ENCODE peak calls at places on chromosomes 5 and 9, in eight cellular contexts. P is germinal center, J is Calu3, T is hepatic stellate cell, D is NCI-H446 treated with DMSO at 0.1 percent for 48 hours, A is HTR-8/SVneo, K is left lung, I is mucosa of descending colon. R is an unnamed sample.

GRCh38 chr9:111438576-111439235 is 45.5 kb downstream of the ECPAS start:
- DNase-seq in P (no peak), J (no peak), T (no peak), D (peak; percentile 79), A (no peak), K (no peak), I (no peak), R (no peak)

GRCh38 chr5:57327934-57328333 is 154.1 kb downstream of the GPBP1 start:
- DNase-seq in P (no peak), J (peak; percentile 71), T (no peak), D (no peak), A (no peak), K (no peak), I (no peak), R (peak; percentile 79)

GRCh38 chr5:130333089-130333488 is 428.8 kb downstream of the CHSY3 start:
- DNase-seq in P (no peak), J (peak; percentile 20), T (no peak), D (no peak), A (no peak), K (no peak), I (no peak), R (no peak)

GRCh38 chr5:142674438-142675210 is 11.3 kb downstream of the FGF1 start:
- DNase-seq in P (no peak), J (no peak), T (peak; percentile 81), D (no peak), A (peak; percentile 21), K (no peak), I (no peak), R (no peak)

GRCh38 chr5:8517461-8517860 is 648.5 kb downstream of the MTRR start:
- DNase-seq in P (no peak), J (no peak), T (no peak), D (no peak), A (no peak), K (no peak), I (no peak), R (no peak)

GRCh38 chr9:35490910-35491465 is 1.1 kb downstream of the RUSC2 start:
- DNase-seq in P (no peak), J (no peak), T (no peak), D (no peak), A (no peak), K (no peak), I (no peak), R (no peak)

GRCh38 chr5:453725-454481 is 10.9 kb downstream of the EXOC3 start:
- DNase-seq in P (no peak), J (no peak), T (no peak), D (no peak), A (no peak), K (no peak), I (no peak), R (no peak)

GRCh38 chr5:180121799-180122198 is 50.2 kb upstream of the RNF130 start:
- DNase-seq in P (no peak), J (no peak), T (no peak), D (no peak), A (no peak), K (no peak), I (no peak), R (no peak)

GRCh38 chr9:26301659-26302058 is 590.9 kb downstream of the CAAP1 start:
- DNase-seq in P (no peak), J (no peak), T (no peak), D (no peak), A (no peak), K (no peak), I (no peak), R (no peak)

GRCh38 chr9:137606005-137606601 is 617 bp downstream of the ARRDC1 start:
- DNase-seq in P (no peak), J (peak; percentile 40), T (no peak), D (no peak), A (no peak), K (peak; percentile 52), I (peak; percentile 45), R (no peak)

GRCh38 chr5:124289641-124290201 is 456.7 kb downstream of the ZNF608 start:
- DNase-seq in P (no peak), J (no peak), T (no peak), D (peak; percentile 31), A (no peak), K (no peak), I (peak; percentile 13), R (peak; percentile 78)

GRCh38 chr9:4769321-4770080 is 23.2 kb upstream of the RCL1 start:
- DNase-seq in P (no peak), J (peak; percentile 24), T (peak; percentile 48), D (no peak), A (peak; percentile 53), K (no peak), I (no peak), R (no peak)

GRCh38 chr9:80951675-80952074 is 737.7 kb downstream of the TLE1 start:
- DNase-seq in P (no peak), J (no peak), T (no peak), D (no peak), A (no peak), K (no peak), I (no peak), R (no peak)

GRCh38 chr5:163434410-163434866 is 3.0 kb upstream of the CCNG1 start:
- DNase-seq in P (no peak), J (peak; percentile 43), T (no peak), D (no peak), A (no peak), K (no peak), I (peak; percentile 59), R (no peak)

GRCh38 chr9:27888661-27889295 is 315.5 kb upstream of the C9orf72 start:
- DNase-seq in P (peak; percentile 27), J (peak; percentile 70), T (no peak), D (no peak), A (no peak), K (no peak), I (peak; percentile 61), R (peak; percentile 50)

GRCh38 chr5:52878671-52879070 is 91.0 kb downstream of the ITGA1 start:
- DNase-seq in P (no peak), J (no peak), T (no peak), D (no peak), A (no peak), K (no peak), I (no peak), R (no peak)

GRCh38 chr5:170154297-170154696 is 48.6 kb downstream of the FOXI1 start:
- DNase-seq in P (no peak), J (no peak), T (no peak), D (no peak), A (no peak), K (no peak), I (no peak), R (no peak)

GRCh38 chr5:91383956-91384300 is 811 bp upstream of the ARRDC3 start:
- DNase-seq in P (peak; percentile 14), J (peak; percentile 27), T (no peak), D (peak; percentile 23), A (no peak), K (peak; percentile 44), I (peak; percentile 66), R (no peak)

GRCh38 chr5:179373101-179373934 is 28.1 kb upstream of the ADAMTS2 start:
- DNase-seq in P (no peak), J (no peak), T (no peak), D (peak; percentile 32), A (no peak), K (peak; percentile 16), I (no peak), R (peak; percentile 23)

GRCh38 chr5:89596821-89597220 is 713.8 kb upstream of the MEF2C start:
- DNase-seq in P (no peak), J (no peak), T (no peak), D (no peak), A (no peak), K (no peak), I (no peak), R (no peak)

GRCh38 chr5:139823757-139824355 is 28.2 kb downstream of the PSD2 start:
- DNase-seq in P (no peak), J (no peak), T (no peak), D (no peak), A (no peak), K (no peak), I (no peak), R (no peak)

GRCh38 chr9:88753691-88754367 is 218.9 kb downstream of the NXNL2 start:
- DNase-seq in P (no peak), J (no peak), T (no peak), D (no peak), A (no peak), K (no peak), I (no peak), R (no peak)

R was measured in Caco-2.